ENCODE peak calls at places on chromosome 4, in ten cellular contexts. X, U, A, T, M, H, E, D, Y and W are unnamed samples.

GRCh38 chr4:153522800-153523089 is 56.6 kb downstream of the TMEM131L start:
- DNase-seq in X (no peak), T (no peak), H (no peak), Y (no peak), E (no peak), M (no peak), U (no peak), D (no peak), A (no peak), W (no peak)

GRCh38 chr4:16269742-16270522 is 43.7 kb upstream of the TAPT1 start:
- DNase-seq in E (peak), U (peak), D (peak), T (no peak), H (peak), A (peak), Y (no peak), M (no peak), X (peak), W (no peak)

GRCh38 chr4:15707363-15707715 is 4.5 kb downstream of the BST1 start:
- DNase-seq in A (no peak), Y (no peak), X (no peak), H (no peak), M (no peak), U (peak), D (no peak), E (peak), T (no peak), W (no peak)

GRCh38 chr4:12943069-12943468 is 541.1 kb downstream of the RAB28 start:
- DNase-seq in H (no peak), T (no peak), X (no peak), Y (no peak), M (no peak), E (no peak), U (no peak), A (no peak), D (no peak), W (no peak)

GRCh38 chr4:10013722-10014121 is 7.6 kb downstream of the SLC2A9 start:
- DNase-seq in A (no peak), H (no peak), D (no peak), X (no peak), U (peak), T (no peak), M (peak), E (peak), Y (peak), W (no peak)

GRCh38 chr4:98566491-98567008 is 91.9 kb downstream of the TSPAN5 start:
- DNase-seq in M (no peak), H (no peak), D (no peak), Y (no peak), U (peak), T (no peak), X (no peak), A (no peak), E (no peak), W (peak)

GRCh38 chr4:1207603-1208265 is 35.4 kb upstream of the SPON2 start:
- DNase-seq in T (no peak), D (no peak), U (no peak), Y (no peak), M (no peak), E (no peak), X (peak), A (no peak), H (peak), W (no peak)

GRCh38 chr4:180059216-180059881 is 2183.9 kb upstream of the TENM3 start:
- DNase-seq in T (no peak), A (no peak), Y (peak), E (no peak), U (no peak), D (no peak), M (no peak), H (peak), X (no peak), W (no peak)

GRCh38 chr4:90198086-90198847 is 71.1 kb downstream of the CCSER1 start:
- DNase-seq in Y (no peak), T (no peak), H (peak), U (peak), A (no peak), M (no peak), E (no peak), X (no peak), D (no peak), W (no peak)

GRCh38 chr4:20890752-20891151 is 190.5 kb downstream of the PACRGL start:
- DNase-seq in M (no peak), T (no peak), X (no peak), U (peak), D (no peak), H (no peak), Y (no peak), A (no peak), E (no peak), W (no peak)

GRCh38 chr4:89486042-89486441 is 178.4 kb upstream of the GPRIN3 start:
- DNase-seq in A (no peak), M (no peak), U (peak), Y (no peak), X (no peak), T (no peak), H (no peak), E (peak), D (no peak), W (no peak)

GRCh38 chr4:66972087-66972486 is 573.2 kb downstream of the CENPC start:
- DNase-seq in A (no peak), H (no peak), E (no peak), X (no peak), T (no peak), Y (no peak), M (no peak), U (no peak), D (no peak), W (no peak)

GRCh38 chr4:169244210-169244609 is 26.5 kb downstream of the SH3RF1 start:
- DNase-seq in Y (no peak), D (no peak), A (no peak), X (no peak), M (no peak), H (no peak), E (no peak), U (no peak), T (no peak), W (no peak)

GRCh38 chr4:95363579-95363965 is 185.2 kb downstream of the UNC5C start:
- DNase-seq in D (no peak), A (no peak), Y (no peak), H (no peak), E (no peak), T (no peak), M (no peak), U (no peak), X (no peak), W (no peak)

GRCh38 chr4:61614256-61614655 is 414.1 kb downstream of the ADGRL3 start:
- DNase-seq in A (no peak), D (no peak), T (no peak), M (no peak), E (no peak), X (no peak), U (peak), Y (no peak), H (peak), W (no peak)

GRCh38 chr4:10526431-10527222 is 69.4 kb upstream of the ZNF518B start:
- DNase-seq in X (no peak), M (no peak), H (no peak), Y (no peak), T (no peak), E (peak), A (no peak), D (no peak), U (peak), W (no peak)

GRCh38 chr4:46270986-46271596 is 118.8 kb downstream of the GABRA2 start:
- DNase-seq in X (no peak), H (peak), E (peak), A (no peak), U (peak), T (no peak), Y (no peak), D (no peak), M (no peak), W (no peak)

GRCh38 chr4:8582436-8582835 is 2.2 kb downstream of the GPR78 start:
- DNase-seq in T (no peak), X (no peak), U (no peak), A (no peak), H (no peak), E (no peak), M (no peak), D (no peak), Y (no peak), W (no peak)